ENCODE peak calls at places on chromosomes 5 and 9, in six cellular contexts. Q is body of pancreas; W is CD8-positive, alpha-beta T cell; H is HCT116; F is tibial nerve; J is heart right ventricle. U is an unnamed sample.

GRCh38 chr5:172549708-172550095 is 91.4 kb upstream of the NEURL1B start:
- DNase-seq in Q (no peak), W (no peak), H (no peak), F (no peak), J (no peak), U (no peak)

GRCh38 chr5:125525356-125525755 is 778.9 kb upstream of the ZNF608 start:
- DNase-seq in Q (no peak), W (no peak), H (no peak), F (no peak), J (no peak), U (peak; percentile 61)

GRCh38 chr5:168356592-168356991 is 65.1 kb downstream of the WWC1 start:
- DNase-seq in Q (no peak), W (no peak), H (no peak), F (no peak), J (no peak), U (no peak)

GRCh38 chr9:121735065-121735791 is 83.8 kb downstream of the DAB2IP start:
- DNase-seq in Q (no peak), W (no peak), H (no peak), F (no peak), J (no peak), U (peak; percentile 52)

GRCh38 chr9:15889555-15889954 is 336.7 kb downstream of the CCDC171 start:
- DNase-seq in Q (no peak), W (no peak), H (no peak), F (no peak), J (no peak), U (peak; percentile 42)

GRCh38 chr9:88712484-88712883 is 177.5 kb downstream of the NXNL2 start:
- DNase-seq in Q (no peak), W (no peak), H (no peak), F (no peak), J (no peak), U (no peak)

GRCh38 chr9:109816490-109816889 is 36.5 kb downstream of the PALM2AKAP2 start:
- DNase-seq in Q (no peak), W (no peak), H (peak; percentile 26), F (peak; percentile 47), J (peak; percentile 74), U (peak; percentile 95)

GRCh38 chr5:50553560-50553984 is 112.5 kb upstream of the EMB start:
- DNase-seq in Q (no peak), W (no peak), H (no peak), F (no peak), J (no peak), U (peak; percentile 29)

DNA sequence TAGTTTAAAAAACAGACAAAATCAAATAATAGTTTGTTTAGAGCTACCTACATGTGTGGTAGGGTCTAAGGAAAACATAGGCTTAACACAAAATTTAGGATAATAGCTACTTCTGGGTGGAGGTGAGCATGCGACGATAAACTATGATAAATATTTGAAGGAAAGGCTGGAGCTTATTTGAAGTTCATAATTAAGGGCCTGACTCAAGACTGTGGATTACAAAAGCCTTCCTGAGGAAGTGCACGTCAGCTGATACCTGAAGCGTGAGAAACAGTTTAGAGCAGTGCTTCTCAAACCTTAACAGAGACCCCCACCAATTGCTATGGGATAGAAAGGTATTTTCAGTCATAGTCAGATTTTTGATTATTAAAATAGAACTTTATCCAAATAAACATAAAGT is 20.4 kb upstream of the UBLCP1 start:
- DNase-seq in Q (no peak), W (no peak), H (no peak), F (no peak), J (no peak), U (peak; percentile 76)
- TF ChIP-seq CTCF in Q (no peak), W (no peak), H (no peak), F (no peak), J (no peak), U (no peak)

GRCh38 chr9:130632841-130633240 is 31.6 kb upstream of the PRDM12 start:
- DNase-seq in Q (no peak), W (no peak), H (no peak), F (no peak), J (no peak), U (no peak)
- H3K36me3 ChIP-seq in Q (peaks cover 31% of the 10 kb centered on the region), W (peaks cover 42% of the 10 kb centered on the region), H (peaks cover 30% of the 10 kb centered on the region), F (peaks cover 33% of the 10 kb centered on the region), J (peaks cover 4% of the 10 kb centered on the region), U (peaks cover 49% of the 10 kb centered on the region)

GRCh38 chr9:134136117-134136996 is 475 bp downstream of the WDR5 start:
- DNase-seq in Q (peak; percentile 40), W (no peak), H (no peak), F (no peak), J (no peak), U (no peak)

GRCh38 chr9:134134949-134135342 is 936 bp upstream of the WDR5 start:
- DNase-seq in Q (no peak), W (no peak), H (no peak), F (no peak), J (no peak), U (no peak)

GRCh38 chr9:134138292-134138691 is 2.4 kb downstream of the WDR5 start:
- DNase-seq in Q (no peak), W (no peak), H (no peak), F (no peak), J (no peak), U (no peak)

GRCh38 chr9:134136997-134137302 is 1.1 kb downstream of the WDR5 start:
- DNase-seq in Q (no peak), W (no peak), H (no peak), F (no peak), J (no peak), U (no peak)

GRCh38 chr9:134135343-134136116 is at the start of gene WDR5:
- DNase-seq in Q (peak; percentile 94), W (peak; percentile 81), H (peak; percentile 77), F (peak; percentile 79), J (peak; percentile 94), U (peak; percentile 57)
- TF ChIP-seq CTCF in Q (no peak), W (no peak), H (peak; percentile 9), F (peak; percentile 13), J (peak; percentile 47), U (peak; percentile 33)

DNA sequence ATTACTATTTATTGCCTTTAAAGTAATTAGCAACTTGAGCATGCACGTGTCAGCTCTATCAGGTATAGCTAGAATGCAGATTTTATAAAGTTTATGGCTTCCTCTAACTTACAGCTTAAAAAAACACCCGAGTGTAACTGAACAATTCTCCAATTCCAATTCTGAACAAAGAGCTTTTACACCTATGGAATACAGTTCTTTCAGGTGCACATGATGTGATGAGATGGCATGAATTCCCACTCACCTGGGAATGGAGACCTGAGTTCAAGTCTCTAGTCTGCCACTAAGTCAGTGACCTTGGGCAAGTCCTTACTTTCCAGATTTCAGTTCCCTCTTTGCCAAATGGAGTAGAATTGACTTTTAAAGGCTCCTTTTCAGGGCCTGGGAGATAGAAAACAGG is 1.8 kb downstream of the ZFAND5 start:
- DNase-seq in Q (no peak), W (no peak), H (no peak), F (no peak), J (no peak), U (no peak)
- H3K36me3 ChIP-seq in Q (no peaks in the 10 kb centered on the region), W (peaks cover 20% of the 10 kb centered on the region), H (peaks cover 36% of the 10 kb centered on the region), F (peaks cover 2% of the 10 kb centered on the region), J (no peaks in the 10 kb centered on the region), U (peaks cover 10% of the 10 kb centered on the region)

DNA sequence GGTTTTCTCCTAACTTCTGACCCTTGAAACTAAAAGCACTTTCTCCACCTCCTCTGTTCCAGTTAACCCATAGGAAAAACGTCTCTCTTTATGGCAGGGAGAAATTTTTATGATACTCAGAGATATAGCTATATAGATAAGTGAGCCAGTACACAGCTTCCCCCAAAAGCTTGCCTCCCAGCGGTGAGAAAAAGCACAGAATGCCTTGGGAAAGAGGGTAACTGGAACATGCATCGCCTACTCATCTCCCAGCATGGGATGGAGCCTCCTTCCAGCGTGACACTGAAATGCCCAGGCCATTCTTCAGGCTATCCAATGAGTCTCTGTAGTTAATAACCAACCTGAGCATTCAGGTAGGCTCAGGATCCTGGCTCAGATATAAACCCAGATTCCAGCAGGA is 963.1 kb upstream of the DMAC1 start:
- DNase-seq in Q (no peak), W (no peak), H (no peak), F (no peak), J (no peak), U (no peak)
- TF ChIP-seq CTCF in Q (no peak), W (no peak), H (no peak), F (no peak), J (no peak), U (no peak)

GRCh38 chr5:34510002-34510401 is 146.1 kb upstream of the RAI14 start:
- DNase-seq in Q (no peak), W (no peak), H (no peak), F (no peak), J (no peak), U (no peak)

GRCh38 chr5:34507948-34508347 is 148.2 kb upstream of the RAI14 start:
- DNase-seq in Q (no peak), W (no peak), H (no peak), F (no peak), J (no peak), U (peak; percentile 80)

GRCh38 chr5:34511481-34511880 is 144.6 kb upstream of the RAI14 start:
- DNase-seq in Q (no peak), W (no peak), H (no peak), F (no peak), J (no peak), U (no peak)

GRCh38 chr5:34511063-34511462 is 145.1 kb upstream of the RAI14 start:
- DNase-seq in Q (no peak), W (no peak), H (no peak), F (no peak), J (no peak), U (peak; percentile 34)

GRCh38 chr5:34509392-34509791 is 146.7 kb upstream of the RAI14 start:
- DNase-seq in Q (no peak), W (no peak), H (no peak), F (no peak), J (no peak), U (peak; percentile 96)
- H3K36me3 ChIP-seq in Q (no peaks in the 10 kb centered on the region), W (no peaks in the 10 kb centered on the region), H (no peaks in the 10 kb centered on the region), F (no peaks in the 10 kb centered on the region), J (no peaks in the 10 kb centered on the region), U (no peaks in the 10 kb centered on the region)

GRCh38 chr5:56737918-56738606 is 77.3 kb upstream of the MAP3K1 start:
- DNase-seq in Q (no peak), W (no peak), H (no peak), F (no peak), J (no peak), U (peak; percentile 40)
- TF ChIP-seq CTCF in Q (no peak), W (no peak), H (no peak), F (no peak), J (no peak), U (no peak)

DNA sequence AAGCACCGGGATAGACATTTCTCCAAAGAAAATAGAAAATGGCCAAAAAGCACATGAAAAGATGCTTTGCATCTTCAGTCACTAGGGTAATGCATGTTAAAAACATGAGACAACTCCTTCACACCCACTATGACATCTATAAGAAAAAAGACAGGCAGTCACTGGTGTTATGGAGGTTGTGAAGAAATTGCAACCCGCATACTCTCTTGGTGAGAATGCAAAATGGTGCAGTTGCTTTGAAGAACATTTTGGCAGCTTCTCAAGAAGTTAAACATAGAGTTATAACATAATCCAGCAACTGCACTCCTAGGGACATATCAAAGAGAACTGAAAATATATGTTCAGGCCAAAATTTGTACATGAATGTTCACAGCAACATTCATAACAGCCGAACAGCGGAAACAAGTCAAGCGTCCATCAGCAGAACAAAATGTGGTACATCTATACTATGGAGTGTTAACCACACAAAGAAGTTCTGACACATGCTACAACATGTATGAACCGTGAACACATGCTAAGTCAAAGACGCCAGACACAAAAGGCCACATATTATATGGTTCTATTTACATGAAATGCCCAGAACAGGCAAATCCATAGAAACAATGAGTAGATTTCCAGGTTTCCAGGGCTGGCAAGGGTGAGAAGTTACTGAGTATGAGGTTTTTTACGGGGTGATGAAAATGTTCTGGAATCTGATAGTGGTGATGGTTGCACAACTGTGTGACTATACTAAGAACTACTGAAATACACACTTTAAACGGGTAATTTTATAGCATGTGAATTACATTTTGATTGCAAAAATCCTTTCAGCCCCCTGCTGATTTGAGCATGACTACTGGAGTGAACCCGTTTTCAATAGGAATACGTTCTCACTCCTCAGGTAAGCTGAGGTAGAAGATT is 46.5 kb upstream of the TBC1D9B start:
- DNase-seq in Q (no peak), W (no peak), H (no peak), F (no peak), J (no peak), U (no peak)
- H3K36me3 ChIP-seq in Q (no peaks in the 10 kb centered on the region), W (no peaks in the 10 kb centered on the region), H (no peaks in the 10 kb centered on the region), F (no peaks in the 10 kb centered on the region), J (no peaks in the 10 kb centered on the region), U (no peaks in the 10 kb centered on the region)